ENCODE peak calls at places on chromosomes 5 and 9, in seven cellular contexts. One of them, this sample, is unnamed.

GRCh38 chr9:92807031-92807756 is 42.6 kb upstream of the BICD2 start:
- DNase-seq in effector memory CD4-positive, alpha-beta T cell: no peak
- DNase-seq in endothelial cell of umbilical vein: no peak
- DNase-seq in COR-L47: no peak
- DNase-seq in NCI-H345: no peak
- DNase-seq in Karpas-422: no peak
- DNase-seq in GM13976: no peak
- DNase-seq in this sample: no peak

GRCh38 chr5:36442796-36443195 is 141.1 kb upstream of the RANBP3L start:
- DNase-seq in effector memory CD4-positive, alpha-beta T cell: no peak
- DNase-seq in endothelial cell of umbilical vein: peak
- DNase-seq in COR-L47: no peak
- DNase-seq in NCI-H345: no peak
- DNase-seq in Karpas-422: no peak
- DNase-seq in GM13976: no peak
- DNase-seq in this sample: no peak

GRCh38 chr5:126852104-126852531 is 75.2 kb downstream of the LMNB1 start:
- DNase-seq in effector memory CD4-positive, alpha-beta T cell: no peak
- DNase-seq in endothelial cell of umbilical vein: peak
- DNase-seq in COR-L47: no peak
- DNase-seq in NCI-H345: no peak
- DNase-seq in Karpas-422: no peak
- DNase-seq in GM13976: peak
- DNase-seq in this sample: peak

GRCh38 chr9:16816006-16816405 is 54.5 kb downstream of the BNC2 start:
- DNase-seq in effector memory CD4-positive, alpha-beta T cell: no peak
- DNase-seq in endothelial cell of umbilical vein: no peak
- DNase-seq in COR-L47: peak
- DNase-seq in NCI-H345: peak
- DNase-seq in Karpas-422: no peak
- DNase-seq in GM13976: no peak
- DNase-seq in this sample: no peak

GRCh38 chr9:29556317-29556716 is 1983.0 kb upstream of the C9orf72 start:
- DNase-seq in effector memory CD4-positive, alpha-beta T cell: no peak
- DNase-seq in endothelial cell of umbilical vein: no peak
- DNase-seq in COR-L47: no peak
- DNase-seq in NCI-H345: no peak
- DNase-seq in Karpas-422: no peak
- DNase-seq in GM13976: no peak
- DNase-seq in this sample: no peak

GRCh38 chr5:139985733-139986132 is 57.4 kb downstream of the NRG2 start:
- DNase-seq in effector memory CD4-positive, alpha-beta T cell: no peak
- DNase-seq in endothelial cell of umbilical vein: peak
- DNase-seq in COR-L47: no peak
- DNase-seq in NCI-H345: no peak
- DNase-seq in Karpas-422: no peak
- DNase-seq in GM13976: no peak
- DNase-seq in this sample: peak

GRCh38 chr5:139091439-139092156 is 106.6 kb downstream of the SIL1 start:
- DNase-seq in effector memory CD4-positive, alpha-beta T cell: no peak
- DNase-seq in endothelial cell of umbilical vein: no peak
- DNase-seq in COR-L47: peak
- DNase-seq in NCI-H345: peak
- DNase-seq in Karpas-422: no peak
- DNase-seq in GM13976: no peak
- DNase-seq in this sample: peak

GRCh38 chr5:30930736-30931135 is 262.8 kb upstream of the CDH6 start:
- DNase-seq in effector memory CD4-positive, alpha-beta T cell: no peak
- DNase-seq in endothelial cell of umbilical vein: no peak
- DNase-seq in COR-L47: no peak
- DNase-seq in NCI-H345: no peak
- DNase-seq in Karpas-422: no peak
- DNase-seq in GM13976: no peak
- DNase-seq in this sample: no peak

GRCh38 chr9:38414040-38414723 is 10.1 kb downstream of the IGFBPL1 start:
- DNase-seq in effector memory CD4-positive, alpha-beta T cell: no peak
- DNase-seq in endothelial cell of umbilical vein: no peak
- DNase-seq in COR-L47: no peak
- DNase-seq in NCI-H345: no peak
- DNase-seq in Karpas-422: no peak
- DNase-seq in GM13976: no peak
- DNase-seq in this sample: no peak

GRCh38 chr5:174337276-174338203 is 292.0 kb downstream of the NSG2 start:
- DNase-seq in effector memory CD4-positive, alpha-beta T cell: no peak
- DNase-seq in endothelial cell of umbilical vein: no peak
- DNase-seq in COR-L47: no peak
- DNase-seq in NCI-H345: no peak
- DNase-seq in Karpas-422: no peak
- DNase-seq in GM13976: no peak
- DNase-seq in this sample: no peak

GRCh38 chr5:168300377-168301182 is 9.1 kb downstream of the WWC1 start:
- DNase-seq in effector memory CD4-positive, alpha-beta T cell: no peak
- DNase-seq in endothelial cell of umbilical vein: no peak
- DNase-seq in COR-L47: no peak
- DNase-seq in NCI-H345: no peak
- DNase-seq in Karpas-422: peak
- DNase-seq in GM13976: no peak
- DNase-seq in this sample: no peak

GRCh38 chr9:93660647-93661046 is 84.3 kb downstream of the PHF2 start:
- DNase-seq in effector memory CD4-positive, alpha-beta T cell: no peak
- DNase-seq in endothelial cell of umbilical vein: no peak
- DNase-seq in COR-L47: no peak
- DNase-seq in NCI-H345: no peak
- DNase-seq in Karpas-422: peak
- DNase-seq in GM13976: no peak
- DNase-seq in this sample: no peak

GRCh38 chr9:109779711-109780452 is at the start of gene PALM2AKAP2:
- DNase-seq in effector memory CD4-positive, alpha-beta T cell: no peak
- DNase-seq in endothelial cell of umbilical vein: no peak
- DNase-seq in COR-L47: peak
- DNase-seq in NCI-H345: peak
- DNase-seq in Karpas-422: no peak
- DNase-seq in GM13976: peak
- DNase-seq in this sample: peak

GRCh38 chr9:89311346-89312153 is 555 bp downstream of the CKS2 start:
- DNase-seq in effector memory CD4-positive, alpha-beta T cell: no peak
- DNase-seq in endothelial cell of umbilical vein: peak
- DNase-seq in COR-L47: no peak
- DNase-seq in NCI-H345: no peak
- DNase-seq in Karpas-422: peak
- DNase-seq in GM13976: no peak
- DNase-seq in this sample: peak

GRCh38 chr5:27325513-27325912 is 287.1 kb upstream of the CDH9 start:
- DNase-seq in effector memory CD4-positive, alpha-beta T cell: no peak
- DNase-seq in endothelial cell of umbilical vein: no peak
- DNase-seq in COR-L47: no peak
- DNase-seq in NCI-H345: no peak
- DNase-seq in Karpas-422: no peak
- DNase-seq in GM13976: no peak
- DNase-seq in this sample: no peak

GRCh38 chr9:132994410-132995120 is 16.1 kb downstream of the GFI1B start:
- DNase-seq in effector memory CD4-positive, alpha-beta T cell: no peak
- DNase-seq in endothelial cell of umbilical vein: no peak
- DNase-seq in COR-L47: no peak
- DNase-seq in NCI-H345: no peak
- DNase-seq in Karpas-422: peak
- DNase-seq in GM13976: peak
- DNase-seq in this sample: peak

GRCh38 chr9:1231998-1232919 is 182.1 kb downstream of the DMRT2 start:
- DNase-seq in effector memory CD4-positive, alpha-beta T cell: no peak
- DNase-seq in endothelial cell of umbilical vein: no peak
- DNase-seq in COR-L47: no peak
- DNase-seq in NCI-H345: no peak
- DNase-seq in Karpas-422: no peak
- DNase-seq in GM13976: no peak
- DNase-seq in this sample: no peak

GRCh38 chr5:178542455-178542854 is 47.7 kb downstream of the COL23A1 start:
- DNase-seq in effector memory CD4-positive, alpha-beta T cell: no peak
- DNase-seq in endothelial cell of umbilical vein: no peak
- DNase-seq in COR-L47: no peak
- DNase-seq in NCI-H345: no peak
- DNase-seq in Karpas-422: no peak
- DNase-seq in GM13976: no peak
- DNase-seq in this sample: no peak

GRCh38 chr5:76836585-76836984 is 13.2 kb upstream of the S100Z start:
- DNase-seq in effector memory CD4-positive, alpha-beta T cell: no peak
- DNase-seq in endothelial cell of umbilical vein: no peak
- DNase-seq in COR-L47: no peak
- DNase-seq in NCI-H345: no peak
- DNase-seq in Karpas-422: no peak
- DNase-seq in GM13976: no peak
- DNase-seq in this sample: no peak

GRCh38 chr9:131714161-131714646 is 25.7 kb downstream of the RAPGEF1 start:
- DNase-seq in effector memory CD4-positive, alpha-beta T cell: no peak
- DNase-seq in endothelial cell of umbilical vein: peak
- DNase-seq in COR-L47: no peak
- DNase-seq in NCI-H345: no peak
- DNase-seq in Karpas-422: no peak
- DNase-seq in GM13976: no peak
- DNase-seq in this sample: no peak